ENCODE peak calls at places on chromosomes 3 and 15, in ten cellular contexts. Y is thoracic aorta, Z is A673, O is GM23338, B is HepG2, U is PC-3, C is right lobe of liver, T is heart left ventricle, I is adrenal gland, X is Caco-2. W is an unnamed sample.

GRCh38 chr3:50078622-50079021 is 10.1 kb upstream of the RBM5 start:
- DNase-seq in Y (no peak), Z (no peak), O (no peak), B (no peak), U (peak; percentile 23), C (no peak), T (no peak), I (no peak), X (no peak), W (no peak)

GRCh38 chr3:107796786-107797185 is 274.0 kb downstream of the BBX start:
- DNase-seq in Y (no peak), Z (no peak), O (no peak), B (peak; percentile 74), U (no peak), C (no peak), T (no peak), I (no peak), X (no peak), W (no peak)

GRCh38 chr3:102447272-102447671 is 12.5 kb downstream of the ZPLD1 start:
- DNase-seq in Y (no peak), Z (no peak), O (no peak), B (no peak), U (peak; percentile 78), C (no peak), T (no peak), I (no peak), X (no peak), W (no peak)

GRCh38 chr3:177448987-177449975 is 252.0 kb upstream of the TBL1XR1 start:
- DNase-seq in Y (no peak), Z (peak; percentile 64), O (no peak), B (peak; percentile 58), U (no peak), C (peak; percentile 80), T (no peak), I (no peak), X (no peak), W (no peak)

GRCh38 chr15:97301166-97301565 is 659.3 kb upstream of the ARRDC4 start:
- DNase-seq in Y (no peak), Z (no peak), O (peak; percentile 41), B (no peak), U (no peak), C (no peak), T (no peak), I (no peak), X (no peak), W (no peak)

GRCh38 chr3:186400677-186401076 is 38.6 kb upstream of the DGKG start:
- DNase-seq in Y (no peak), Z (no peak), O (no peak), B (no peak), U (peak; percentile 11), C (no peak), T (no peak), I (no peak), X (no peak), W (no peak)

GRCh38 chr3:52524752-52525661 is 8.7 kb downstream of the NT5DC2 start:
- DNase-seq in Y (no peak), Z (peak; percentile 58), O (no peak), B (no peak), U (no peak), C (peak; percentile 56), T (peak; percentile 76), I (peak; percentile 67), X (no peak), W (peak; percentile 59)

GRCh38 chr3:46359748-46360509 is 6.0 kb downstream of the CCR2 start:
- DNase-seq in Y (no peak), Z (peak; percentile 57), O (no peak), B (no peak), U (peak; percentile 20), C (no peak), T (no peak), I (no peak), X (no peak), W (no peak)

GRCh38 chr3:141663993-141664392 is 74.1 kb upstream of the RNF7 start:
- DNase-seq in Y (no peak), Z (no peak), O (peak; percentile 27), B (no peak), U (no peak), C (no peak), T (no peak), I (peak; percentile 72), X (no peak), W (no peak)

GRCh38 chr15:74468341-74469032 is 7.5 kb upstream of the UBL7 start:
- DNase-seq in Y (no peak), Z (no peak), O (no peak), B (no peak), U (no peak), C (no peak), T (no peak), I (no peak), X (no peak), W (no peak)

GRCh38 chr3:176737480-176738147 is 459.7 kb downstream of the TBL1XR1 start:
- DNase-seq in Y (no peak), Z (no peak), O (no peak), B (no peak), U (no peak), C (no peak), T (no peak), I (no peak), X (no peak), W (no peak)

GRCh38 chr3:123524987-123525386 is 59.9 kb downstream of the HACD2 start:
- DNase-seq in Y (no peak), Z (no peak), O (no peak), B (peak; percentile 21), U (no peak), C (no peak), T (no peak), I (no peak), X (no peak), W (no peak)

GRCh38 chr3:127262533-127262932 is 25.3 kb downstream of the PRR20G start:
- DNase-seq in Y (no peak), Z (no peak), O (no peak), B (no peak), U (no peak), C (no peak), T (no peak), I (no peak), X (no peak), W (no peak)

GRCh38 chr3:27630892-27631291 is 91.2 kb downstream of the EOMES start:
- DNase-seq in Y (no peak), Z (no peak), O (no peak), B (no peak), U (peak; percentile 80), C (no peak), T (no peak), I (no peak), X (no peak), W (no peak)

GRCh38 chr15:57183041-57183440 is 193.3 kb upstream of the CGNL1 start:
- DNase-seq in Y (no peak), Z (no peak), O (no peak), B (no peak), U (no peak), C (no peak), T (no peak), I (no peak), X (no peak), W (no peak)

GRCh38 chr15:68148039-68148438 is 57.1 kb downstream of the CALML4 start:
- DNase-seq in Y (no peak), Z (no peak), O (no peak), B (no peak), U (no peak), C (no peak), T (no peak), I (no peak), X (no peak), W (no peak)

GRCh38 chr3:45486136-45486535 is 97.8 kb downstream of the LARS2 start:
- DNase-seq in Y (no peak), Z (peak; percentile 35), O (no peak), B (no peak), U (no peak), C (no peak), T (no peak), I (no peak), X (no peak), W (no peak)

GRCh38 chr3:119160815-119161214 is 12.6 kb upstream of the UPK1B start:
- DNase-seq in Y (no peak), Z (no peak), O (no peak), B (no peak), U (no peak), C (no peak), T (no peak), I (no peak), X (no peak), W (no peak)

GRCh38 chr3:149934524-149934923 is 36.2 kb downstream of the PFN2 start:
- DNase-seq in Y (peak; percentile 13), Z (no peak), O (no peak), B (no peak), U (no peak), C (no peak), T (peak; percentile 49), I (peak; percentile 62), X (no peak), W (no peak)

GRCh38 chr3:147945968-147946519 is 536.9 kb downstream of the ZIC1 start:
- DNase-seq in Y (no peak), Z (peak; percentile 91), O (peak; percentile 65), B (peak; percentile 24), U (peak; percentile 61), C (no peak), T (peak; percentile 46), I (peak; percentile 64), X (no peak), W (peak; percentile 56)
- TF ChIP-seq CTCF in Y (peak; percentile 52), Z (peak; percentile 80), O (peak; percentile 75), B (peak; percentile 43), U (peak; percentile 74), C (peak; percentile 56), T (peak; percentile 40), I (peak; percentile 48), X (peak; percentile 34), W (peak; percentile 76)

GRCh38 chr15:63047792-63048114 is 5.2 kb downstream of the TPM1 start:
- DNase-seq in Y (no peak), Z (no peak), O (no peak), B (no peak), U (no peak), C (no peak), T (no peak), I (no peak), X (no peak), W (no peak)
- H3K4me1 ChIP-seq in Y (peaks cover 56% of the 10 kb centered on the region), Z (peaks cover 31% of the 10 kb centered on the region), O (peaks cover 47% of the 10 kb centered on the region), B (peaks cover 77% of the 10 kb centered on the region), U (peaks cover 64% of the 10 kb centered on the region), C (peaks cover 2% of the 10 kb centered on the region), T (peaks cover 21% of the 10 kb centered on the region), I (peaks cover 39% of the 10 kb centered on the region), X (peaks cover 59% of the 10 kb centered on the region), W (peaks cover 35% of the 10 kb centered on the region)

GRCh38 chr15:79432345-79433311 is 492 bp downstream of the MINAR1 start:
- DNase-seq in Y (no peak), Z (peak; percentile 9), O (peak; percentile 75), B (no peak), U (no peak), C (no peak), T (no peak), I (no peak), X (no peak), W (no peak)
- TF ChIP-seq CTCF in Y (no peak), Z (no peak), O (no peak), B (no peak), U (no peak), C (no peak), T (no peak), I (no peak), X (no peak), W (no peak)

DNA sequence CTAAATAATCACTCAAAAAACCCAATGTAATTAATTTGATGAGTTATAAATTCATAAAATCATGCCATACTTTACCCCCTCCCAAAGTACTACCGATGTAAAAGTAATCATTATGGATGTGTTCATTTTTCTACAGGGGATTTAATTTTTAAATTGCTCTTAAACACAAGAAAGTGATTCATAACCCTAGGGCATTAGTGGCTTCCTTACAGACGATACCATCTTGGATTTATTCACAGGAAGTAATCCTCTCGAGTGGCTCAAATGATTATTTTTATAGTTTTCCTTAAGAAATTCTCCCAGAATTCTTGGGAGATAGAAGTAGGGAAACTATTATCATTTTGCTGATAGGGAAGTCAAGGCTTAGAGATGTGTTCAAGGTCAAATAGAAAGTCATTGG is 80.9 kb downstream of the PEX5L start:
- DNase-seq in Y (no peak), Z (no peak), O (no peak), B (no peak), U (peak; percentile 16), C (no peak), T (no peak), I (no peak), X (no peak), W (no peak)
- H3K4me1 ChIP-seq in Y (no peaks in the 10 kb centered on the region), Z (no peaks in the 10 kb centered on the region), O (peaks cover 5% of the 10 kb centered on the region), B (no peaks in the 10 kb centered on the region), U (no peaks in the 10 kb centered on the region), C (no peaks in the 10 kb centered on the region), T (no peaks in the 10 kb centered on the region), I (no peaks in the 10 kb centered on the region), X (no peaks in the 10 kb centered on the region), W (no peaks in the 10 kb centered on the region)

W was measured in BE2C.